ENCODE peak calls at places on chromosomes 1 and 21, in five cellular contexts. C is RWPE2, P is cardiac muscle cell, Z is esophagus muscularis mucosa, W is fibroblast of lung. V is an unnamed sample. For H3K4me1, the result is how much of the 10 kb centered on the place peaks cover.

GRCh38 chr1:85822696-85823095 is 114.5 kb upstream of the ZNHIT6 start:
- DNase-seq in Z (no peak), W (no peak), C (no peak), P (peak), V (no peak)

GRCh38 chr21:37565530-37566223 is 199.1 kb downstream of the DYRK1A start:
- DNase-seq in C (no peak), Z (peak), W (peak), P (no peak), V (no peak)

GRCh38 chr1:30697977-30698376 is 25.4 kb downstream of the MATN1 start:
- DNase-seq in W (peak), P (peak), Z (no peak), C (no peak), V (no peak)

GRCh38 chr1:86429830-86430229 is 5.9 kb downstream of the CLCA2 start:
- DNase-seq in Z (no peak), W (peak), C (no peak), P (peak), V (no peak)

GRCh38 chr1:60895167-60896124 is 186.9 kb upstream of the NFIA start:
- DNase-seq in C (no peak), W (no peak), P (peak), Z (no peak), V (no peak)

GRCh38 chr1:171048014-171048413 is 42.7 kb upstream of the FMO3 start:
- DNase-seq in C (no peak), P (no peak), Z (no peak), W (no peak), V (no peak)

GRCh38 chr1:24351918-24352637 is 32.9 kb downstream of the GRHL3 start:
- DNase-seq in W (peak), Z (no peak), P (no peak), C (no peak), V (no peak)

GRCh38 chr1:213759359-213760181 is 228.2 kb upstream of the PROX1 start:
- DNase-seq in W (no peak), C (no peak), Z (no peak), P (no peak), V (no peak)

GRCh38 chr1:37034301-37035013 is at the start of gene GRIK3:
- DNase-seq in Z (no peak), P (no peak), W (no peak), C (no peak), V (no peak)

GRCh38 chr1:32884726-32885125 is 1.6 kb upstream of the HPCA start:
- DNase-seq in Z (no peak), W (no peak), C (no peak), P (no peak), V (no peak)

GRCh38 chr1:183306317-183307042 is 111.7 kb downstream of the NMNAT2 start:
- DNase-seq in C (no peak), Z (no peak), W (peak), P (no peak), V (no peak)

GRCh38 chr1:60867782-60868181 is 214.6 kb upstream of the NFIA start:
- DNase-seq in C (no peak), P (no peak), W (no peak), Z (no peak), V (no peak)

GRCh38 chr1:186165303-186165702 is 209.8 kb downstream of the TPR start:
- DNase-seq in C (no peak), P (no peak), W (no peak), Z (no peak), V (no peak)

GRCh38 chr1:211683396-211684297 is 8.2 kb upstream of the NEK2 start:
- DNase-seq in C (no peak), P (no peak), Z (peak), W (no peak), V (no peak)

GRCh38 chr1:204455831-204456145 is 38.8 kb downstream of the PIK3C2B start:
- DNase-seq in W (no peak), C (no peak), Z (no peak), P (no peak), V (no peak)
- H3K27ac ChIP-seq in W (no peak), C (no peak), Z (no peak), P (no peak), V (no peak)

GRCh38 chr1:3036646-3037280 is 15.5 kb downstream of the ACTRT2 start:
- DNase-seq in W (no peak), C (peak), Z (no peak), P (no peak), V (no peak)
- H3K4me1 ChIP-seq in W (under half), C (under half), Z (under half), P (under half), V (under half)

GRCh38 chr1:160646711-160647328 is at the start of gene SLAMF1:
- DNase-seq in W (no peak), Z (peak), P (no peak), C (no peak), V (no peak)
- H3K4me3 ChIP-seq in W (no peak), Z (peak), P (no peak), C (no peak), V (no peak)

DNA sequence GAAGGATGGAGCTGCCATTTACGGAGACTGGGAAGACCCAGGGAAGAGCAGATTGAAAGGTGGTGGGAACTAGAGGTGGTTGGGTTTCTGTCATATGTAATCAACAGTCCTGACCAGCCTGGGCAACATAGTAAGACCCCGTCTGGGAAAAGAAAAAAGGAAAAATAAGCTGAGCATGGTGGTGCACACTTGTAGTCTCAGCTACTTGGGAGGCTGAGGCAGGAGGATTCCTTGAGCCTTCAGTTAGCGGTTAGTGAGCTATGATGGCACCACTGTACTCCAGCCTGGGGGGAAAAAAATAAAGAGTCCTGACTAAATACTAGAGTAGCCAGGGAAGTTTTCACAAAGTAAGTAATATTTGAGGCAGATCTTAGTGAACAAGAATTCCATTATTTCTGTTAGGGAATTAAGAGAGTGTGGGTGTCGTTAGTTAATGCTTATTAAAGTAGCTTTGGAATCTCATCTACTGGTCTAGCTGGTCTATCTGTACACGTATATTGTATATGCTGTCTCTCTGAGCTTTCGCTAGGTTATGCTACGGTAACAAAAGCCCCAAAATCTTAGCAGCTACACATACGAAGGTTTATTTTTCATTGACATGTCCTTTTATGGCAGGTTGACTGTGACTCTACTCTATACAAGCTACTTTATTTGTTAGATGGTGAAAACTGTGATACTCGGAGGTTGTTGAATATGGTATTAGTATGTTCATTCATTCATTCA is 4.4 kb downstream of the NBPF1 start:
- DNase-seq in C (no peak), Z (no peak), W (no peak), P (no peak), V (peak)
- H3K27ac ChIP-seq in C (no peak), Z (no peak), W (no peak), P (no peak), V (no peak)

GRCh38 chr1:51306950-51307349 is 23.4 kb downstream of the TTC39A start:
- DNase-seq in C (no peak), Z (no peak), W (no peak), P (no peak), V (no peak)
- H3K4me1 ChIP-seq in C (under half), Z (under half), W (under half), P (under half), V (under half)

GRCh38 chr1:20636785-20637347 is 3.6 kb downstream of the PINK1 start:
- DNase-seq in C (no peak), Z (no peak), W (no peak), P (no peak), V (no peak)

GRCh38 chr1:20632386-20632785 is 872 bp upstream of the PINK1 start:
- DNase-seq in Z (no peak), C (no peak), W (no peak), P (no peak), V (no peak)

GRCh38 chr1:20634065-20634593 is 871 bp downstream of the PINK1 start:
- DNase-seq in P (peak), C (no peak), Z (no peak), W (no peak), V (no peak)

GRCh38 chr1:20633190-20634064 is at the start of gene PINK1:
- DNase-seq in Z (peak), C (peak), P (peak), W (peak), V (no peak)

GRCh38 chr1:20634594-20635084 is 1.4 kb downstream of the PINK1 start:
- DNase-seq in W (peak), C (no peak), P (peak), Z (no peak), V (no peak)
- H3K4me3 ChIP-seq in W (peak), C (peak), P (peak), Z (peak), V (peak)

GRCh38 chr1:243748706-243749283 is 101.2 kb downstream of the AKT3 start:
- DNase-seq in W (peak), P (peak), Z (no peak), C (no peak), V (no peak)
- H3K27ac ChIP-seq in W (no peak), P (no peak), Z (no peak), C (no peak), V (no peak)

DNA sequence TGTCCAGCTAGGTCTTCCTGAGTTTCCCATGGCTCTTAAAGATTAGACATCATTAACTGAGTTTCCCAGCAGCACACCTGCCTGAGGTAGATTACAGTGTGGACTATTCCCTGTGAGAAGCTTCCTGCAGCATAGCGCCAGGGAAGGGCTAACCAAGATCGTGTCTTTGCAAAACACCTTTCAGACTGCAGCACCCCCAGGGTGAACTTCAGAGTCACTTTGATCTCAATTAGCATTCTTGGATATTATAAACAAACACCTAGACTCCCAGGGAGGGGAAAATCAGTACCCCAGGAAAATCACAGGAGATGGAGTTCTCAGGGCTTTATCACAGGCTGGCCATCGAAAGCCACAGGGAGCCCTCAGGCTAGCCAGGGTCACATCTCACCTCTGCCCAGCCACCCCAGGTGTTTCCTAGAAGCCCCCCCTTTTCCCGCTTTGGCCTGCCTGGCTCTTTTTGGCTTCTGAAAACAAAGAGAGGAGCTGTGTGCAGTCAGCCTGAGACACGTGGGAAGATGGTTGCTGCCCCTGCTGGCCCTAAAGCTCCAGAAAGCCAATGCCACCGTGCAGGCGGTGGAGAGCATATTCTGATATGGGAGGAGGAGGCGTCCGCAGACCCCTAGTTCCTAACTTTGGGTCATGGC is 18.6 kb upstream of the LBR start:
- DNase-seq in Z (no peak), C (no peak), W (no peak), P (no peak), V (no peak)
- H3K4me1 ChIP-seq in Z (half or more), C (under half), W (under half), P (under half), V (half or more)

GRCh38 chr1:236497908-236498307 is 25.9 kb upstream of the LGALS8 start:
- DNase-seq in W (no peak), C (no peak), P (no peak), Z (no peak), V (no peak)

GRCh38 chr1:236502579-236502971 is 21.2 kb upstream of the LGALS8 start:
- DNase-seq in W (no peak), C (no peak), Z (no peak), P (peak), V (no peak)

GRCh38 chr1:236501093-236501492 is 22.7 kb upstream of the LGALS8 start:
- DNase-seq in P (no peak), C (no peak), Z (no peak), W (no peak), V (no peak)

GRCh38 chr1:236507022-236507700 is 16.6 kb upstream of the LGALS8 start:
- DNase-seq in P (peak), W (no peak), Z (no peak), C (no peak), V (no peak)

GRCh38 chr1:236502972-236503639 is 20.7 kb upstream of the LGALS8 start:
- DNase-seq in P (peak), Z (no peak), W (peak), C (no peak), V (no peak)
- H3K4me3 ChIP-seq in P (no peak), Z (peak), W (no peak), C (no peak), V (peak)